ENCODE peak calls at places on chromosomes 6 and 20, in five cellular contexts. One of them, this sample, is unnamed.
A peak's percentile ranks its signal among the peaks of the same experiment; 100 is the strongest.

GRCh38 chr6:96104910-96105309 is 89.1 kb downstream of the FUT9 start:
- DNase-seq in HepG2: no peak
- DNase-seq in IMR-90: no peak
- DNase-seq in mesendoderm: no peak
- DNase-seq in tibial nerve: no peak
- DNase-seq in this sample: no peak

GRCh38 chr20:22941550-22941949 is 93.6 kb upstream of the SSTR4 start:
- DNase-seq in tibial nerve: no peak
- DNase-seq in HepG2: no peak
- DNase-seq in IMR-90: no peak
- DNase-seq in mesendoderm: no peak
- DNase-seq in this sample: no peak

GRCh38 chr6:81894788-81895221 is 142.3 kb upstream of the TENT5A start:
- DNase-seq in mesendoderm: no peak
- DNase-seq in tibial nerve: peak; percentile 35
- DNase-seq in HepG2: peak; percentile 67
- DNase-seq in IMR-90: peak; percentile 39
- DNase-seq in this sample: no peak

GRCh38 chr6:161379828-161380598 is 106.2 kb upstream of the AGPAT4 start:
- DNase-seq in mesendoderm: no peak
- DNase-seq in IMR-90: peak; percentile 21
- DNase-seq in HepG2: no peak
- DNase-seq in tibial nerve: no peak
- DNase-seq in this sample: no peak

GRCh38 chr20:17969884-17970409 is 1.1 kb downstream of the MGME1 start:
- DNase-seq in IMR-90: peak; percentile 70
- DNase-seq in tibial nerve: peak; percentile 29
- DNase-seq in mesendoderm: peak; percentile 81
- DNase-seq in HepG2: peak; percentile 71
- DNase-seq in this sample: peak; percentile 40

GRCh38 chr6:28137458-28138020 is 4.1 kb upstream of the ZKSCAN8 start:
- DNase-seq in HepG2: no peak
- DNase-seq in mesendoderm: peak; percentile 25
- DNase-seq in tibial nerve: no peak
- DNase-seq in IMR-90: peak; percentile 14
- DNase-seq in this sample: no peak

GRCh38 chr6:106973841-106974336 is 640 bp downstream of the CD24 start:
- DNase-seq in IMR-90: no peak
- DNase-seq in mesendoderm: peak; percentile 67
- DNase-seq in HepG2: no peak
- DNase-seq in tibial nerve: no peak
- DNase-seq in this sample: peak; percentile 32

GRCh38 chr6:56940977-56941376 is 13.9 kb upstream of the BEND6 start:
- DNase-seq in mesendoderm: no peak
- DNase-seq in tibial nerve: no peak
- DNase-seq in HepG2: no peak
- DNase-seq in IMR-90: no peak
- DNase-seq in this sample: no peak

GRCh38 chr6:9537381-9537780 is 877.5 kb downstream of the TFAP2A start:
- DNase-seq in HepG2: no peak
- DNase-seq in tibial nerve: no peak
- DNase-seq in IMR-90: peak; percentile 25
- DNase-seq in mesendoderm: no peak
- DNase-seq in this sample: no peak

GRCh38 chr6:10763006-10763405 is 15.4 kb downstream of the TMEM14B start:
- DNase-seq in tibial nerve: no peak
- DNase-seq in IMR-90: peak; percentile 82
- DNase-seq in mesendoderm: no peak
- DNase-seq in HepG2: peak; percentile 38
- DNase-seq in this sample: no peak

GRCh38 chr20:23155141-23155590 is 69.0 kb upstream of the CD93 start:
- DNase-seq in tibial nerve: peak; percentile 6
- DNase-seq in mesendoderm: peak; percentile 48
- DNase-seq in HepG2: no peak
- DNase-seq in IMR-90: no peak
- DNase-seq in this sample: no peak

GRCh38 chr6:43489277-43490072 is 12.1 kb downstream of the TJAP1 start:
- DNase-seq in tibial nerve: no peak
- DNase-seq in HepG2: peak; percentile 64
- DNase-seq in mesendoderm: no peak
- DNase-seq in IMR-90: no peak
- DNase-seq in this sample: no peak

GRCh38 chr6:24547243-24547642 is 52.5 kb downstream of the ALDH5A1 start:
- DNase-seq in IMR-90: no peak
- DNase-seq in HepG2: peak; percentile 32
- DNase-seq in tibial nerve: no peak
- DNase-seq in mesendoderm: peak; percentile 63
- DNase-seq in this sample: no peak

GRCh38 chr6:33433560-33434191 is 13.8 kb downstream of the SYNGAP1 start:
- DNase-seq in IMR-90: peak; percentile 75
- DNase-seq in mesendoderm: peak; percentile 66
- DNase-seq in HepG2: no peak
- DNase-seq in tibial nerve: no peak
- DNase-seq in this sample: no peak

GRCh38 chr6:22613695-22614094 is 44.3 kb downstream of the HDGFL1 start:
- DNase-seq in tibial nerve: no peak
- DNase-seq in HepG2: no peak
- DNase-seq in mesendoderm: no peak
- DNase-seq in IMR-90: peak; percentile 98
- DNase-seq in this sample: no peak

GRCh38 chr6:140985679-140986275 is 1146.9 kb upstream of the GJE1 start:
- DNase-seq in tibial nerve: no peak
- DNase-seq in IMR-90: peak; percentile 73
- DNase-seq in mesendoderm: no peak
- DNase-seq in HepG2: no peak
- DNase-seq in this sample: no peak

GRCh38 chr6:108656834-108657233 is 96.1 kb downstream of the FOXO3 start:
- DNase-seq in IMR-90: no peak
- DNase-seq in mesendoderm: no peak
- DNase-seq in HepG2: peak; percentile 25
- DNase-seq in tibial nerve: no peak
- DNase-seq in this sample: no peak

GRCh38 chr20:38131588-38132121 is 33.4 kb downstream of the TGM2 start:
- DNase-seq in HepG2: no peak
- DNase-seq in tibial nerve: no peak
- DNase-seq in mesendoderm: no peak
- DNase-seq in IMR-90: no peak
- DNase-seq in this sample: no peak

GRCh38 chr6:40990301-40990700 is 48.7 kb downstream of the UNC5CL start:
- DNase-seq in mesendoderm: peak; percentile 42
- DNase-seq in IMR-90: no peak
- DNase-seq in HepG2: no peak
- DNase-seq in tibial nerve: no peak
- DNase-seq in this sample: no peak

GRCh38 chr6:27062755-27063154 is 184.7 kb upstream of the PRSS16 start:
- DNase-seq in mesendoderm: no peak
- DNase-seq in HepG2: no peak
- DNase-seq in tibial nerve: no peak
- DNase-seq in IMR-90: no peak
- DNase-seq in this sample: no peak

GRCh38 chr6:106084106-106084963 is 1.8 kb upstream of the PRDM1 start:
- DNase-seq in HepG2: peak; percentile 7
- DNase-seq in mesendoderm: peak; percentile 93
- DNase-seq in IMR-90: peak; percentile 92
- DNase-seq in tibial nerve: peak; percentile 48
- DNase-seq in this sample: no peak

GRCh38 chr6:125197795-125198269 is 44.3 kb downstream of the TPD52L1 start:
- DNase-seq in IMR-90: peak; percentile 31
- DNase-seq in tibial nerve: peak; percentile 63
- DNase-seq in HepG2: no peak
- DNase-seq in mesendoderm: peak; percentile 53
- DNase-seq in this sample: peak; percentile 81

GRCh38 chr20:24588725-24589340 is 119.4 kb downstream of the SYNDIG1 start:
- DNase-seq in tibial nerve: no peak
- DNase-seq in mesendoderm: no peak
- DNase-seq in IMR-90: no peak
- DNase-seq in HepG2: no peak
- DNase-seq in this sample: no peak

GRCh38 chr6:33116417-33116816 is 40.6 kb downstream of the HLA-DPB1 start:
- DNase-seq in HepG2: no peak
- DNase-seq in IMR-90: no peak
- DNase-seq in mesendoderm: peak; percentile 76
- DNase-seq in tibial nerve: no peak
- DNase-seq in this sample: no peak

GRCh38 chr20:25856256-25856884 is 159.7 kb upstream of the ZNF337 start:
- DNase-seq in IMR-90: no peak
- DNase-seq in HepG2: no peak
- DNase-seq in mesendoderm: no peak
- DNase-seq in tibial nerve: no peak
- DNase-seq in this sample: no peak

GRCh38 chr20:11454966-11455799 is 462.5 kb upstream of the BTBD3 start:
- DNase-seq in mesendoderm: peak; percentile 95
- DNase-seq in HepG2: no peak
- DNase-seq in IMR-90: peak; percentile 78
- DNase-seq in tibial nerve: no peak
- DNase-seq in this sample: no peak

GRCh38 chr6:25312703-25313102 is 33.5 kb downstream of the CARMIL1 start:
- DNase-seq in HepG2: no peak
- DNase-seq in tibial nerve: no peak
- DNase-seq in IMR-90: peak; percentile 59
- DNase-seq in mesendoderm: peak; percentile 48
- DNase-seq in this sample: no peak

GRCh38 chr6:137641474-137642077 is 147.4 kb upstream of the OLIG3 start:
- DNase-seq in mesendoderm: peak; percentile 77
- DNase-seq in IMR-90: peak; percentile 69
- DNase-seq in HepG2: peak; percentile 79
- DNase-seq in tibial nerve: peak; percentile 79
- DNase-seq in this sample: peak; percentile 66
- H3K27ac ChIP-seq in mesendoderm: no peak overlapping the region
- H3K27ac ChIP-seq in IMR-90: no peak overlapping the region
- H3K27ac ChIP-seq in HepG2: no peak overlapping the region
- H3K27ac ChIP-seq in tibial nerve: no peak overlapping the region
- H3K27ac ChIP-seq in this sample: no peak overlapping the region

GRCh38 chr20:48773837-48774418 is 53.9 kb downstream of the PREX1 start:
- DNase-seq in HepG2: no peak
- DNase-seq in tibial nerve: no peak
- DNase-seq in mesendoderm: no peak
- DNase-seq in IMR-90: no peak
- DNase-seq in this sample: no peak
- H3K4me1 ChIP-seq in HepG2: no peaks in the 10 kb centered on the region
- H3K4me1 ChIP-seq in tibial nerve: peaks cover 21% of the 10 kb centered on the region
- H3K4me1 ChIP-seq in mesendoderm: peaks cover 5% of the 10 kb centered on the region
- H3K4me1 ChIP-seq in IMR-90: no peaks in the 10 kb centered on the region
- H3K4me1 ChIP-seq in this sample: no peaks in the 10 kb centered on the region

GRCh38 chr20:57655812-57656161 is 35.6 kb upstream of the ZBP1 start:
- DNase-seq in IMR-90: no peak
- DNase-seq in mesendoderm: no peak
- DNase-seq in HepG2: no peak
- DNase-seq in tibial nerve: peak; percentile 4
- DNase-seq in this sample: no peak
- H3K27me3 ChIP-seq in IMR-90: no peaks in the 10 kb centered on the region
- H3K27me3 ChIP-seq in mesendoderm: no peaks in the 10 kb centered on the region
- H3K27me3 ChIP-seq in HepG2: peaks cover 35% of the 10 kb centered on the region
- H3K27me3 ChIP-seq in tibial nerve: no peaks in the 10 kb centered on the region
- H3K27me3 ChIP-seq in this sample: no peaks in the 10 kb centered on the region

GRCh38 chr6:31365864-31366263 is 8.9 kb upstream of the HLA-B start:
- DNase-seq in tibial nerve: no peak
- DNase-seq in HepG2: no peak
- DNase-seq in mesendoderm: no peak
- DNase-seq in IMR-90: no peak
- DNase-seq in this sample: no peak
- H3K27ac ChIP-seq in tibial nerve: no peak overlapping the region
- H3K27ac ChIP-seq in HepG2: no peak overlapping the region
- H3K27ac ChIP-seq in mesendoderm: no peak overlapping the region
- H3K27ac ChIP-seq in IMR-90: no peak overlapping the region
- H3K27ac ChIP-seq in this sample: no peak overlapping the region

GRCh38 chr20:21509079-21509596 is 4.7 kb downstream of the NKX2-2 start:
- DNase-seq in IMR-90: no peak
- DNase-seq in HepG2: no peak
- DNase-seq in mesendoderm: no peak
- DNase-seq in tibial nerve: no peak
- DNase-seq in this sample: no peak
- H3K4me1 ChIP-seq in IMR-90: peaks cover 3% of the 10 kb centered on the region
- H3K4me1 ChIP-seq in HepG2: peaks cover 22% of the 10 kb centered on the region
- H3K4me1 ChIP-seq in mesendoderm: no peaks in the 10 kb centered on the region
- H3K4me1 ChIP-seq in tibial nerve: peaks cover 32% of the 10 kb centered on the region
- H3K4me1 ChIP-seq in this sample: no peaks in the 10 kb centered on the region

This sample was measured in lung.